ENCODE peak calls at places on chromosome 6, in ten cellular contexts. One of them, this sample, is unnamed.

GRCh38 chr6:15527838-15528617 is 134.8 kb downstream of the DTNBP1 start:
- DNase-seq in T-helper 2 cell: no peak
- DNase-seq in hippocampal formation: no peak
- DNase-seq in activated CD4-positive, alpha-beta T cell treated with anti-CD3 and anti-CD28 coated beads, Interleukin-2, amount 50 U/mL, for 24 hours: no peak
- DNase-seq in NCI-H1694: no peak
- DNase-seq in astrocyte: peak
- DNase-seq in effector memory CD8-positive, alpha-beta T cell: no peak
- DNase-seq in NCI-H1105 treated with DMSO at 0.1 percent for 48 hours: no peak
- DNase-seq in kidney glomerular epithelial cell: no peak
- DNase-seq in NCI-H1092 treated with DMSO at 0.1 percent for 48 hours: no peak
- DNase-seq in this sample: no peak

GRCh38 chr6:116201538-116201937 is 52.3 kb downstream of the TSPYL4 start:
- DNase-seq in hippocampal formation: no peak
- DNase-seq in astrocyte: no peak
- DNase-seq in activated CD4-positive, alpha-beta T cell treated with anti-CD3 and anti-CD28 coated beads, Interleukin-2, amount 50 U/mL, for 24 hours: no peak
- DNase-seq in T-helper 2 cell: no peak
- DNase-seq in NCI-H1105 treated with DMSO at 0.1 percent for 48 hours: no peak
- DNase-seq in kidney glomerular epithelial cell: no peak
- DNase-seq in NCI-H1694: no peak
- DNase-seq in effector memory CD8-positive, alpha-beta T cell: no peak
- DNase-seq in NCI-H1092 treated with DMSO at 0.1 percent for 48 hours: no peak
- DNase-seq in this sample: no peak

GRCh38 chr6:54835176-54835575 is 11.4 kb upstream of the FAM83B start:
- DNase-seq in astrocyte: no peak
- DNase-seq in NCI-H1092 treated with DMSO at 0.1 percent for 48 hours: no peak
- DNase-seq in kidney glomerular epithelial cell: no peak
- DNase-seq in T-helper 2 cell: no peak
- DNase-seq in effector memory CD8-positive, alpha-beta T cell: no peak
- DNase-seq in NCI-H1105 treated with DMSO at 0.1 percent for 48 hours: no peak
- DNase-seq in hippocampal formation: no peak
- DNase-seq in activated CD4-positive, alpha-beta T cell treated with anti-CD3 and anti-CD28 coated beads, Interleukin-2, amount 50 U/mL, for 24 hours: no peak
- DNase-seq in NCI-H1694: no peak
- DNase-seq in this sample: no peak

GRCh38 chr6:14464049-14464448 is 346.5 kb downstream of the CD83 start:
- DNase-seq in NCI-H1105 treated with DMSO at 0.1 percent for 48 hours: no peak
- DNase-seq in T-helper 2 cell: no peak
- DNase-seq in NCI-H1694: no peak
- DNase-seq in activated CD4-positive, alpha-beta T cell treated with anti-CD3 and anti-CD28 coated beads, Interleukin-2, amount 50 U/mL, for 24 hours: no peak
- DNase-seq in NCI-H1092 treated with DMSO at 0.1 percent for 48 hours: no peak
- DNase-seq in effector memory CD8-positive, alpha-beta T cell: no peak
- DNase-seq in hippocampal formation: no peak
- DNase-seq in kidney glomerular epithelial cell: no peak
- DNase-seq in astrocyte: no peak
- DNase-seq in this sample: peak

GRCh38 chr6:27468334-27468733 is 4.6 kb downstream of the ZNF184 start:
- DNase-seq in NCI-H1105 treated with DMSO at 0.1 percent for 48 hours: no peak
- DNase-seq in astrocyte: peak
- DNase-seq in hippocampal formation: no peak
- DNase-seq in activated CD4-positive, alpha-beta T cell treated with anti-CD3 and anti-CD28 coated beads, Interleukin-2, amount 50 U/mL, for 24 hours: no peak
- DNase-seq in NCI-H1694: no peak
- DNase-seq in kidney glomerular epithelial cell: no peak
- DNase-seq in T-helper 2 cell: no peak
- DNase-seq in NCI-H1092 treated with DMSO at 0.1 percent for 48 hours: no peak
- DNase-seq in effector memory CD8-positive, alpha-beta T cell: no peak
- DNase-seq in this sample: no peak

GRCh38 chr6:139452176-139452876 is 77.9 kb upstream of the CITED2 start:
- DNase-seq in astrocyte: peak
- DNase-seq in NCI-H1105 treated with DMSO at 0.1 percent for 48 hours: no peak
- DNase-seq in hippocampal formation: no peak
- DNase-seq in NCI-H1694: no peak
- DNase-seq in NCI-H1092 treated with DMSO at 0.1 percent for 48 hours: no peak
- DNase-seq in effector memory CD8-positive, alpha-beta T cell: no peak
- DNase-seq in kidney glomerular epithelial cell: no peak
- DNase-seq in T-helper 2 cell: no peak
- DNase-seq in activated CD4-positive, alpha-beta T cell treated with anti-CD3 and anti-CD28 coated beads, Interleukin-2, amount 50 U/mL, for 24 hours: no peak
- DNase-seq in this sample: no peak

GRCh38 chr6:90715093-90715655 is 128.3 kb upstream of the MAP3K7 start:
- DNase-seq in astrocyte: peak
- DNase-seq in effector memory CD8-positive, alpha-beta T cell: no peak
- DNase-seq in NCI-H1092 treated with DMSO at 0.1 percent for 48 hours: no peak
- DNase-seq in hippocampal formation: no peak
- DNase-seq in T-helper 2 cell: no peak
- DNase-seq in kidney glomerular epithelial cell: no peak
- DNase-seq in NCI-H1105 treated with DMSO at 0.1 percent for 48 hours: no peak
- DNase-seq in activated CD4-positive, alpha-beta T cell treated with anti-CD3 and anti-CD28 coated beads, Interleukin-2, amount 50 U/mL, for 24 hours: no peak
- DNase-seq in NCI-H1694: no peak
- DNase-seq in this sample: no peak

GRCh38 chr6:168132531-168133184 is 53.6 kb upstream of the FRMD1 start:
- DNase-seq in hippocampal formation: peak
- DNase-seq in astrocyte: peak
- DNase-seq in NCI-H1694: no peak
- DNase-seq in NCI-H1092 treated with DMSO at 0.1 percent for 48 hours: no peak
- DNase-seq in NCI-H1105 treated with DMSO at 0.1 percent for 48 hours: no peak
- DNase-seq in kidney glomerular epithelial cell: no peak
- DNase-seq in T-helper 2 cell: no peak
- DNase-seq in effector memory CD8-positive, alpha-beta T cell: no peak
- DNase-seq in activated CD4-positive, alpha-beta T cell treated with anti-CD3 and anti-CD28 coated beads, Interleukin-2, amount 50 U/mL, for 24 hours: no peak
- DNase-seq in this sample: peak

GRCh38 chr6:29014729-29015608 is 9.9 kb upstream of the ZNF311 start:
- DNase-seq in hippocampal formation: no peak
- DNase-seq in NCI-H1092 treated with DMSO at 0.1 percent for 48 hours: no peak
- DNase-seq in T-helper 2 cell: no peak
- DNase-seq in astrocyte: peak
- DNase-seq in kidney glomerular epithelial cell: no peak
- DNase-seq in effector memory CD8-positive, alpha-beta T cell: no peak
- DNase-seq in NCI-H1105 treated with DMSO at 0.1 percent for 48 hours: no peak
- DNase-seq in NCI-H1694: no peak
- DNase-seq in activated CD4-positive, alpha-beta T cell treated with anti-CD3 and anti-CD28 coated beads, Interleukin-2, amount 50 U/mL, for 24 hours: no peak
- DNase-seq in this sample: no peak

GRCh38 chr6:106894978-106895702 is 79.4 kb downstream of the CD24 start:
- DNase-seq in NCI-H1105 treated with DMSO at 0.1 percent for 48 hours: no peak
- DNase-seq in activated CD4-positive, alpha-beta T cell treated with anti-CD3 and anti-CD28 coated beads, Interleukin-2, amount 50 U/mL, for 24 hours: no peak
- DNase-seq in T-helper 2 cell: no peak
- DNase-seq in effector memory CD8-positive, alpha-beta T cell: no peak
- DNase-seq in NCI-H1694: no peak
- DNase-seq in hippocampal formation: no peak
- DNase-seq in kidney glomerular epithelial cell: no peak
- DNase-seq in NCI-H1092 treated with DMSO at 0.1 percent for 48 hours: no peak
- DNase-seq in astrocyte: peak
- DNase-seq in this sample: no peak

GRCh38 chr6:3489032-3489757 is 32.3 kb upstream of the SLC22A23 start:
- DNase-seq in NCI-H1694: no peak
- DNase-seq in NCI-H1105 treated with DMSO at 0.1 percent for 48 hours: no peak
- DNase-seq in NCI-H1092 treated with DMSO at 0.1 percent for 48 hours: no peak
- DNase-seq in astrocyte: peak
- DNase-seq in T-helper 2 cell: no peak
- DNase-seq in effector memory CD8-positive, alpha-beta T cell: no peak
- DNase-seq in kidney glomerular epithelial cell: no peak
- DNase-seq in activated CD4-positive, alpha-beta T cell treated with anti-CD3 and anti-CD28 coated beads, Interleukin-2, amount 50 U/mL, for 24 hours: no peak
- DNase-seq in hippocampal formation: no peak
- DNase-seq in this sample: peak

GRCh38 chr6:29924731-29925130 is 17.6 kb upstream of the HLA-A start:
- DNase-seq in kidney glomerular epithelial cell: no peak
- DNase-seq in activated CD4-positive, alpha-beta T cell treated with anti-CD3 and anti-CD28 coated beads, Interleukin-2, amount 50 U/mL, for 24 hours: no peak
- DNase-seq in hippocampal formation: no peak
- DNase-seq in effector memory CD8-positive, alpha-beta T cell: no peak
- DNase-seq in NCI-H1694: no peak
- DNase-seq in NCI-H1092 treated with DMSO at 0.1 percent for 48 hours: no peak
- DNase-seq in NCI-H1105 treated with DMSO at 0.1 percent for 48 hours: no peak
- DNase-seq in astrocyte: no peak
- DNase-seq in T-helper 2 cell: no peak
- DNase-seq in this sample: no peak

GRCh38 chr6:43890197-43891062 is 120.4 kb downstream of the VEGFA start:
- DNase-seq in T-helper 2 cell: no peak
- DNase-seq in NCI-H1105 treated with DMSO at 0.1 percent for 48 hours: no peak
- DNase-seq in hippocampal formation: no peak
- DNase-seq in NCI-H1694: no peak
- DNase-seq in NCI-H1092 treated with DMSO at 0.1 percent for 48 hours: no peak
- DNase-seq in activated CD4-positive, alpha-beta T cell treated with anti-CD3 and anti-CD28 coated beads, Interleukin-2, amount 50 U/mL, for 24 hours: no peak
- DNase-seq in kidney glomerular epithelial cell: no peak
- DNase-seq in effector memory CD8-positive, alpha-beta T cell: no peak
- DNase-seq in astrocyte: no peak
- DNase-seq in this sample: peak

GRCh38 chr6:152635949-152636674 is 1.1 kb downstream of the SYNE1 start:
- DNase-seq in kidney glomerular epithelial cell: peak
- DNase-seq in NCI-H1694: no peak
- DNase-seq in hippocampal formation: peak
- DNase-seq in T-helper 2 cell: no peak
- DNase-seq in activated CD4-positive, alpha-beta T cell treated with anti-CD3 and anti-CD28 coated beads, Interleukin-2, amount 50 U/mL, for 24 hours: no peak
- DNase-seq in NCI-H1092 treated with DMSO at 0.1 percent for 48 hours: no peak
- DNase-seq in NCI-H1105 treated with DMSO at 0.1 percent for 48 hours: no peak
- DNase-seq in effector memory CD8-positive, alpha-beta T cell: peak
- DNase-seq in astrocyte: peak
- DNase-seq in this sample: peak

GRCh38 chr6:107820571-107821261 is 3.4 kb downstream of the SCML4 start:
- DNase-seq in NCI-H1694: no peak
- DNase-seq in kidney glomerular epithelial cell: peak
- DNase-seq in NCI-H1092 treated with DMSO at 0.1 percent for 48 hours: peak
- DNase-seq in activated CD4-positive, alpha-beta T cell treated with anti-CD3 and anti-CD28 coated beads, Interleukin-2, amount 50 U/mL, for 24 hours: no peak
- DNase-seq in effector memory CD8-positive, alpha-beta T cell: peak
- DNase-seq in NCI-H1105 treated with DMSO at 0.1 percent for 48 hours: peak
- DNase-seq in T-helper 2 cell: no peak
- DNase-seq in hippocampal formation: peak
- DNase-seq in astrocyte: peak
- DNase-seq in this sample: peak

GRCh38 chr6:24906314-24906713 is 29.4 kb downstream of the RIPOR2 start:
- DNase-seq in NCI-H1694: no peak
- DNase-seq in T-helper 2 cell: no peak
- DNase-seq in astrocyte: no peak
- DNase-seq in kidney glomerular epithelial cell: no peak
- DNase-seq in effector memory CD8-positive, alpha-beta T cell: no peak
- DNase-seq in hippocampal formation: no peak
- DNase-seq in activated CD4-positive, alpha-beta T cell treated with anti-CD3 and anti-CD28 coated beads, Interleukin-2, amount 50 U/mL, for 24 hours: no peak
- DNase-seq in NCI-H1105 treated with DMSO at 0.1 percent for 48 hours: no peak
- DNase-seq in NCI-H1092 treated with DMSO at 0.1 percent for 48 hours: no peak
- DNase-seq in this sample: no peak

GRCh38 chr6:32501016-32501415 is 29.1 kb downstream of the HLA-DRB5 start:
- DNase-seq in kidney glomerular epithelial cell: no peak
- DNase-seq in hippocampal formation: no peak
- DNase-seq in astrocyte: no peak
- DNase-seq in T-helper 2 cell: no peak
- DNase-seq in NCI-H1694: no peak
- DNase-seq in effector memory CD8-positive, alpha-beta T cell: no peak
- DNase-seq in NCI-H1092 treated with DMSO at 0.1 percent for 48 hours: no peak
- DNase-seq in activated CD4-positive, alpha-beta T cell treated with anti-CD3 and anti-CD28 coated beads, Interleukin-2, amount 50 U/mL, for 24 hours: no peak
- DNase-seq in NCI-H1105 treated with DMSO at 0.1 percent for 48 hours: no peak
- DNase-seq in this sample: no peak

GRCh38 chr6:123439371-123439770 is 197.4 kb downstream of the TRDN start:
- DNase-seq in NCI-H1694: no peak
- DNase-seq in NCI-H1092 treated with DMSO at 0.1 percent for 48 hours: no peak
- DNase-seq in hippocampal formation: no peak
- DNase-seq in astrocyte: no peak
- DNase-seq in kidney glomerular epithelial cell: no peak
- DNase-seq in NCI-H1105 treated with DMSO at 0.1 percent for 48 hours: no peak
- DNase-seq in effector memory CD8-positive, alpha-beta T cell: no peak
- DNase-seq in T-helper 2 cell: no peak
- DNase-seq in activated CD4-positive, alpha-beta T cell treated with anti-CD3 and anti-CD28 coated beads, Interleukin-2, amount 50 U/mL, for 24 hours: no peak
- DNase-seq in this sample: no peak

GRCh38 chr6:158024566-158025297 is 43.1 kb downstream of the SYNJ2 start:
- DNase-seq in T-helper 2 cell: no peak
- DNase-seq in effector memory CD8-positive, alpha-beta T cell: no peak
- DNase-seq in NCI-H1694: no peak
- DNase-seq in NCI-H1092 treated with DMSO at 0.1 percent for 48 hours: no peak
- DNase-seq in astrocyte: no peak
- DNase-seq in hippocampal formation: no peak
- DNase-seq in NCI-H1105 treated with DMSO at 0.1 percent for 48 hours: no peak
- DNase-seq in activated CD4-positive, alpha-beta T cell treated with anti-CD3 and anti-CD28 coated beads, Interleukin-2, amount 50 U/mL, for 24 hours: no peak
- DNase-seq in kidney glomerular epithelial cell: no peak
- DNase-seq in this sample: no peak

GRCh38 chr6:13044390-13044789 is 283.9 kb downstream of the TBC1D7 start:
- DNase-seq in T-helper 2 cell: no peak
- DNase-seq in activated CD4-positive, alpha-beta T cell treated with anti-CD3 and anti-CD28 coated beads, Interleukin-2, amount 50 U/mL, for 24 hours: no peak
- DNase-seq in effector memory CD8-positive, alpha-beta T cell: no peak
- DNase-seq in astrocyte: peak
- DNase-seq in hippocampal formation: no peak
- DNase-seq in NCI-H1092 treated with DMSO at 0.1 percent for 48 hours: no peak
- DNase-seq in NCI-H1105 treated with DMSO at 0.1 percent for 48 hours: no peak
- DNase-seq in NCI-H1694: no peak
- DNase-seq in kidney glomerular epithelial cell: peak
- DNase-seq in this sample: peak

GRCh38 chr6:132752255-132752654 is 5.4 kb downstream of the VNN2 start:
- DNase-seq in NCI-H1694: no peak
- DNase-seq in NCI-H1092 treated with DMSO at 0.1 percent for 48 hours: no peak
- DNase-seq in activated CD4-positive, alpha-beta T cell treated with anti-CD3 and anti-CD28 coated beads, Interleukin-2, amount 50 U/mL, for 24 hours: no peak
- DNase-seq in NCI-H1105 treated with DMSO at 0.1 percent for 48 hours: no peak
- DNase-seq in hippocampal formation: no peak
- DNase-seq in T-helper 2 cell: no peak
- DNase-seq in kidney glomerular epithelial cell: no peak
- DNase-seq in astrocyte: no peak
- DNase-seq in effector memory CD8-positive, alpha-beta T cell: no peak
- DNase-seq in this sample: no peak

GRCh38 chr6:157597461-157598312 is 216.7 kb downstream of the ZDHHC14 start:
- DNase-seq in hippocampal formation: peak
- DNase-seq in astrocyte: no peak
- DNase-seq in T-helper 2 cell: no peak
- DNase-seq in effector memory CD8-positive, alpha-beta T cell: peak
- DNase-seq in NCI-H1092 treated with DMSO at 0.1 percent for 48 hours: no peak
- DNase-seq in activated CD4-positive, alpha-beta T cell treated with anti-CD3 and anti-CD28 coated beads, Interleukin-2, amount 50 U/mL, for 24 hours: no peak
- DNase-seq in NCI-H1694: peak
- DNase-seq in NCI-H1105 treated with DMSO at 0.1 percent for 48 hours: peak
- DNase-seq in kidney glomerular epithelial cell: peak
- DNase-seq in this sample: peak

GRCh38 chr6:79878142-79878748 is 69.1 kb downstream of the ELOVL4 start:
- DNase-seq in effector memory CD8-positive, alpha-beta T cell: no peak
- DNase-seq in NCI-H1105 treated with DMSO at 0.1 percent for 48 hours: peak
- DNase-seq in astrocyte: no peak
- DNase-seq in NCI-H1092 treated with DMSO at 0.1 percent for 48 hours: no peak
- DNase-seq in activated CD4-positive, alpha-beta T cell treated with anti-CD3 and anti-CD28 coated beads, Interleukin-2, amount 50 U/mL, for 24 hours: no peak
- DNase-seq in hippocampal formation: no peak
- DNase-seq in kidney glomerular epithelial cell: no peak
- DNase-seq in NCI-H1694: no peak
- DNase-seq in T-helper 2 cell: no peak
- DNase-seq in this sample: no peak

This sample was measured in endodermal cell.